ENCODE peak calls at places on chromosomes 12 and 14, in eight cellular contexts. One of them, this sample, is unnamed.

GRCh38 chr12:31033681-31034080 is 40.0 kb upstream of the DDX11 start:
- DNase-seq in C1 segment of cervical spinal cord: no peak
- DNase-seq in hypothalamus: no peak
- DNase-seq in T1000: no peak
- DNase-seq in cardiac fibroblast: no peak
- DNase-seq in astrocyte: no peak
- DNase-seq in anterior cingulate cortex: no peak
- DNase-seq in hippocampal formation: no peak
- DNase-seq in this sample: no peak

GRCh38 chr12:126362964-126363363 is 1297.7 kb downstream of the AACS start:
- DNase-seq in hippocampal formation: no peak
- DNase-seq in cardiac fibroblast: no peak
- DNase-seq in T1000: no peak
- DNase-seq in anterior cingulate cortex: no peak
- DNase-seq in astrocyte: no peak
- DNase-seq in C1 segment of cervical spinal cord: no peak
- DNase-seq in hypothalamus: no peak
- DNase-seq in this sample: no peak

GRCh38 chr14:104465482-104466390 is 113.8 kb upstream of the C14orf180 start:
- DNase-seq in hypothalamus: no peak
- DNase-seq in astrocyte: no peak
- DNase-seq in T1000: no peak
- DNase-seq in hippocampal formation: no peak
- DNase-seq in anterior cingulate cortex: no peak
- DNase-seq in cardiac fibroblast: no peak
- DNase-seq in C1 segment of cervical spinal cord: no peak
- DNase-seq in this sample: no peak

GRCh38 chr12:64580681-64581080 is 29.6 kb upstream of the RASSF3 start:
- DNase-seq in C1 segment of cervical spinal cord: no peak
- DNase-seq in anterior cingulate cortex: no peak
- DNase-seq in cardiac fibroblast: no peak
- DNase-seq in T1000: no peak
- DNase-seq in hippocampal formation: no peak
- DNase-seq in hypothalamus: no peak
- DNase-seq in astrocyte: no peak
- DNase-seq in this sample: no peak

GRCh38 chr12:107130830-107131760 is 37.7 kb upstream of the CRY1 start:
- DNase-seq in hypothalamus: no peak
- DNase-seq in anterior cingulate cortex: no peak
- DNase-seq in T1000: no peak
- DNase-seq in astrocyte: no peak
- DNase-seq in C1 segment of cervical spinal cord: no peak
- DNase-seq in hippocampal formation: no peak
- DNase-seq in cardiac fibroblast: no peak
- DNase-seq in this sample: no peak

GRCh38 chr14:37037636-37038387 is 134.6 kb downstream of the SLC25A21 start:
- DNase-seq in anterior cingulate cortex: no peak
- DNase-seq in T1000: no peak
- DNase-seq in cardiac fibroblast: no peak
- DNase-seq in C1 segment of cervical spinal cord: no peak
- DNase-seq in hippocampal formation: no peak
- DNase-seq in astrocyte: no peak
- DNase-seq in hypothalamus: no peak
- DNase-seq in this sample: no peak

GRCh38 chr14:31944256-31945073 is 132.6 kb upstream of the ARHGAP5 start:
- DNase-seq in cardiac fibroblast: no peak
- DNase-seq in C1 segment of cervical spinal cord: no peak
- DNase-seq in hippocampal formation: no peak
- DNase-seq in T1000: no peak
- DNase-seq in astrocyte: no peak
- DNase-seq in anterior cingulate cortex: no peak
- DNase-seq in hypothalamus: no peak
- DNase-seq in this sample: no peak

GRCh38 chr14:99268776-99269510 is 3.1 kb downstream of the BCL11B start:
- DNase-seq in hypothalamus: no peak
- DNase-seq in T1000: no peak
- DNase-seq in hippocampal formation: no peak
- DNase-seq in astrocyte: no peak
- DNase-seq in cardiac fibroblast: no peak
- DNase-seq in C1 segment of cervical spinal cord: no peak
- DNase-seq in anterior cingulate cortex: no peak
- DNase-seq in this sample: no peak